ENCODE peak calls at places on chromosomes 7 and 10, in eight cellular contexts. One of them, this sample, is unnamed.

GRCh38 chr7:2971914-2972530 is 71.6 kb downstream of the CARD11 start:
- DNase-seq in esophagus muscularis mucosa: no peak
- DNase-seq in GM12865: peak
- DNase-seq in fibroblast of lung: no peak
- DNase-seq in fibroblast of the aortic adventitia: no peak
- DNase-seq in neural crest cell: no peak
- DNase-seq in IMR-90: no peak
- DNase-seq in astrocyte of the spinal cord: no peak
- DNase-seq in this sample: no peak

GRCh38 chr10:71435571-71436267 is 39.0 kb downstream of the CDH23 start:
- DNase-seq in esophagus muscularis mucosa: no peak
- DNase-seq in GM12865: no peak
- DNase-seq in fibroblast of lung: no peak
- DNase-seq in fibroblast of the aortic adventitia: no peak
- DNase-seq in neural crest cell: no peak
- DNase-seq in IMR-90: no peak
- DNase-seq in astrocyte of the spinal cord: no peak
- DNase-seq in this sample: no peak

GRCh38 chr10:100743626-100744135 is 1.7 kb upstream of the PAX2 start:
- DNase-seq in esophagus muscularis mucosa: no peak
- DNase-seq in GM12865: peak
- DNase-seq in fibroblast of lung: peak
- DNase-seq in fibroblast of the aortic adventitia: peak
- DNase-seq in neural crest cell: no peak
- DNase-seq in IMR-90: peak
- DNase-seq in astrocyte of the spinal cord: no peak
- DNase-seq in this sample: no peak

GRCh38 chr10:35335718-35336083 is 608 bp upstream of the CCNY start:
- DNase-seq in esophagus muscularis mucosa: no peak
- DNase-seq in GM12865: peak
- DNase-seq in fibroblast of lung: peak
- DNase-seq in fibroblast of the aortic adventitia: no peak
- DNase-seq in neural crest cell: peak
- DNase-seq in IMR-90: no peak
- DNase-seq in astrocyte of the spinal cord: no peak
- DNase-seq in this sample: no peak

GRCh38 chr7:12868027-12868426 is 180.6 kb downstream of the ARL4A start:
- DNase-seq in esophagus muscularis mucosa: no peak
- DNase-seq in GM12865: no peak
- DNase-seq in fibroblast of lung: no peak
- DNase-seq in fibroblast of the aortic adventitia: no peak
- DNase-seq in neural crest cell: no peak
- DNase-seq in IMR-90: no peak
- DNase-seq in astrocyte of the spinal cord: no peak
- DNase-seq in this sample: no peak

GRCh38 chr7:5596896-5597246 is 173.2 kb upstream of the TNRC18 start:
- DNase-seq in esophagus muscularis mucosa: no peak
- DNase-seq in GM12865: no peak
- DNase-seq in fibroblast of lung: no peak
- DNase-seq in fibroblast of the aortic adventitia: no peak
- DNase-seq in neural crest cell: no peak
- DNase-seq in IMR-90: no peak
- DNase-seq in astrocyte of the spinal cord: no peak
- DNase-seq in this sample: no peak

GRCh38 chr10:7385114-7385513 is 25.7 kb downstream of the SFMBT2 start:
- DNase-seq in esophagus muscularis mucosa: no peak
- DNase-seq in GM12865: no peak
- DNase-seq in fibroblast of lung: no peak
- DNase-seq in fibroblast of the aortic adventitia: no peak
- DNase-seq in neural crest cell: no peak
- DNase-seq in IMR-90: no peak
- DNase-seq in astrocyte of the spinal cord: no peak
- DNase-seq in this sample: no peak

GRCh38 chr10:2980791-2981360 is 86.5 kb upstream of the PFKP start:
- DNase-seq in esophagus muscularis mucosa: no peak
- DNase-seq in GM12865: peak
- DNase-seq in fibroblast of lung: peak
- DNase-seq in fibroblast of the aortic adventitia: peak
- DNase-seq in neural crest cell: no peak
- DNase-seq in IMR-90: peak
- DNase-seq in astrocyte of the spinal cord: peak
- DNase-seq in this sample: no peak

GRCh38 chr10:17848646-17849045 is 39.5 kb downstream of the MRC1 start:
- DNase-seq in esophagus muscularis mucosa: no peak
- DNase-seq in GM12865: no peak
- DNase-seq in fibroblast of lung: peak
- DNase-seq in fibroblast of the aortic adventitia: no peak
- DNase-seq in neural crest cell: no peak
- DNase-seq in IMR-90: no peak
- DNase-seq in astrocyte of the spinal cord: no peak
- DNase-seq in this sample: no peak

GRCh38 chr7:137572071-137572784 is 228.7 kb upstream of the PTN start:
- DNase-seq in esophagus muscularis mucosa: no peak
- DNase-seq in GM12865: no peak
- DNase-seq in fibroblast of lung: peak
- DNase-seq in fibroblast of the aortic adventitia: peak
- DNase-seq in neural crest cell: no peak
- DNase-seq in IMR-90: no peak
- DNase-seq in astrocyte of the spinal cord: peak
- DNase-seq in this sample: no peak

GRCh38 chr10:75472685-75473084 is 41.3 kb downstream of the LRMDA start:
- DNase-seq in esophagus muscularis mucosa: no peak
- DNase-seq in GM12865: no peak
- DNase-seq in fibroblast of lung: no peak
- DNase-seq in fibroblast of the aortic adventitia: no peak
- DNase-seq in neural crest cell: no peak
- DNase-seq in IMR-90: no peak
- DNase-seq in astrocyte of the spinal cord: no peak
- DNase-seq in this sample: no peak

GRCh38 chr7:117757440-117757839 is 115.8 kb downstream of the CTTNBP2 start:
- DNase-seq in esophagus muscularis mucosa: no peak
- DNase-seq in GM12865: no peak
- DNase-seq in fibroblast of lung: no peak
- DNase-seq in fibroblast of the aortic adventitia: no peak
- DNase-seq in neural crest cell: no peak
- DNase-seq in IMR-90: no peak
- DNase-seq in astrocyte of the spinal cord: no peak
- DNase-seq in this sample: no peak

GRCh38 chr10:119541459-119542356 is 811 bp downstream of the RGS10 start:
- DNase-seq in esophagus muscularis mucosa: no peak
- DNase-seq in GM12865: peak
- DNase-seq in fibroblast of lung: peak
- DNase-seq in fibroblast of the aortic adventitia: peak
- DNase-seq in neural crest cell: no peak
- DNase-seq in IMR-90: no peak
- DNase-seq in astrocyte of the spinal cord: peak
- DNase-seq in this sample: no peak

GRCh38 chr7:5425507-5426225 is 2.0 kb upstream of the TNRC18 start:
- DNase-seq in esophagus muscularis mucosa: no peak
- DNase-seq in GM12865: no peak
- DNase-seq in fibroblast of lung: peak
- DNase-seq in fibroblast of the aortic adventitia: peak
- DNase-seq in neural crest cell: peak
- DNase-seq in IMR-90: peak
- DNase-seq in astrocyte of the spinal cord: peak
- DNase-seq in this sample: no peak

GRCh38 chr10:78455873-78456272 is 422.2 kb downstream of the RPS24 start:
- DNase-seq in esophagus muscularis mucosa: no peak
- DNase-seq in GM12865: no peak
- DNase-seq in fibroblast of lung: no peak
- DNase-seq in fibroblast of the aortic adventitia: no peak
- DNase-seq in neural crest cell: no peak
- DNase-seq in IMR-90: no peak
- DNase-seq in astrocyte of the spinal cord: no peak
- DNase-seq in this sample: no peak

GRCh38 chr10:45580781-45581496 is 91.6 kb downstream of the ZFAND4 start:
- DNase-seq in esophagus muscularis mucosa: no peak
- DNase-seq in GM12865: peak
- DNase-seq in fibroblast of lung: no peak
- DNase-seq in fibroblast of the aortic adventitia: no peak
- DNase-seq in neural crest cell: no peak
- DNase-seq in IMR-90: no peak
- DNase-seq in astrocyte of the spinal cord: no peak
- DNase-seq in this sample: no peak

GRCh38 chr7:46383605-46384004 is 462.5 kb upstream of the IGFBP3 start:
- DNase-seq in esophagus muscularis mucosa: no peak
- DNase-seq in GM12865: peak
- DNase-seq in fibroblast of lung: peak
- DNase-seq in fibroblast of the aortic adventitia: peak
- DNase-seq in neural crest cell: no peak
- DNase-seq in IMR-90: peak
- DNase-seq in astrocyte of the spinal cord: peak
- DNase-seq in this sample: no peak

GRCh38 chr10:1402821-1403507 is 334.4 kb downstream of the ADARB2 start:
- DNase-seq in esophagus muscularis mucosa: peak
- DNase-seq in GM12865: no peak
- DNase-seq in fibroblast of lung: no peak
- DNase-seq in fibroblast of the aortic adventitia: no peak
- DNase-seq in neural crest cell: no peak
- DNase-seq in IMR-90: no peak
- DNase-seq in astrocyte of the spinal cord: no peak
- DNase-seq in this sample: no peak

GRCh38 chr7:104252409-104253134 is 44.8 kb upstream of the ORC5 start:
- DNase-seq in esophagus muscularis mucosa: no peak
- DNase-seq in GM12865: peak
- DNase-seq in fibroblast of lung: no peak
- DNase-seq in fibroblast of the aortic adventitia: no peak
- DNase-seq in neural crest cell: no peak
- DNase-seq in IMR-90: no peak
- DNase-seq in astrocyte of the spinal cord: no peak
- DNase-seq in this sample: no peak
- TF ChIP-seq CTCF in esophagus muscularis mucosa: no peak
- TF ChIP-seq CTCF in GM12865: peak
- TF ChIP-seq CTCF in fibroblast of lung: no peak
- TF ChIP-seq CTCF in fibroblast of the aortic adventitia: no peak
- TF ChIP-seq CTCF in neural crest cell: no peak
- TF ChIP-seq CTCF in IMR-90: no peak
- TF ChIP-seq CTCF in astrocyte of the spinal cord: no peak
- TF ChIP-seq CTCF in this sample: no peak

GRCh38 chr7:108525985-108526767 is at the start of gene PNPLA8:
- DNase-seq in esophagus muscularis mucosa: peak
- DNase-seq in GM12865: peak
- DNase-seq in fibroblast of lung: peak
- DNase-seq in fibroblast of the aortic adventitia: peak
- DNase-seq in neural crest cell: peak
- DNase-seq in IMR-90: peak
- DNase-seq in astrocyte of the spinal cord: peak
- DNase-seq in this sample: peak
- TF ChIP-seq CTCF in esophagus muscularis mucosa: no peak
- TF ChIP-seq CTCF in GM12865: no peak
- TF ChIP-seq CTCF in fibroblast of lung: no peak
- TF ChIP-seq CTCF in fibroblast of the aortic adventitia: no peak
- TF ChIP-seq CTCF in neural crest cell: no peak
- TF ChIP-seq CTCF in IMR-90: no peak
- TF ChIP-seq CTCF in astrocyte of the spinal cord: no peak
- TF ChIP-seq CTCF in this sample: no peak

DNA sequence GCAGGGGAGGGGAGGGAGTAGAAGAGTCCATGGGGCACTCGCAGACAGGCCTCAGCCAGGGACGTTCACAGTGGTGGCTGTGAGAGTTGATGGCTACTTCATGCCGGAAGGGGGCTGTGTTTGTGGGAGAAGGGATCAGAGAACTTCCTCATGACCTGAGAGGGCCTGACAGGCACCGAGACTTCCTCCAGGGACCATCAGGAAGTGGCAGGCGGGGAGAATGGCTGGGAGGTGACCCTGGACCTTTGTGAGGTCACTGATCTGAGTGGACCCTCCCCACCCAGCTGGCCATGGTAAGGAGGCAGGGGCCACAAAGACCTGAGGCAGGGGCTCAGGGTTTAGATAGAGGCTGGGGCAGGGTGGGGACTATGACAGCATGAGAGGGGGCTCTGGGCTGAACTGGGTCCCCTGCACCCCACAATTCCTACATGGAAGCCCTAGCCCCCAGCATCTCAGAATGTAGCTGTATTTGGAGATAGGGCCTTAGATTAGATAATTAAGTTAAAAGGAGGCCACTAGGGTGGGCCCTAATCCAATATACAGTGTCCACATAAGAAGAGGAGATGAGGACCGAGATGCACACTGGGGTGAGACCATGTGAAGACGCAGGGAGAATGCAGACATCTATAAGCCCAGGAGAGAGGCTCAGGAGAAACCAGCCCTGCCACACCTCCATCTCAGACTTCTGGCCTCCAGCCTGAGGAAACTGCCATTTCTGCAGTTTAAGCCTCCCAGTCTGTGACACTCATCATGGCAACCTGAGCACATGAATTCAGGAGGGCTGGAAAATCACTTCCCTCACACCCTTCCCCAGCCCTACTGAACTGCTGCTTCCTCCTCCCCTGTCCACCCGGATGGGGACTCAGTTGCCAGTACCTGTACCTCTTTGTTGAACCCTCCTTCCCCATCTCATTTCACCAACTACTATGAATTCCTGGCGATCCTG is 273.9 kb upstream of the ZNF32 start:
- DNase-seq in esophagus muscularis mucosa: peak
- DNase-seq in GM12865: no peak
- DNase-seq in fibroblast of lung: no peak
- DNase-seq in fibroblast of the aortic adventitia: no peak
- DNase-seq in neural crest cell: no peak
- DNase-seq in IMR-90: no peak
- DNase-seq in astrocyte of the spinal cord: no peak
- DNase-seq in this sample: no peak
- TF ChIP-seq CTCF in esophagus muscularis mucosa: no peak
- TF ChIP-seq CTCF in GM12865: no peak
- TF ChIP-seq CTCF in fibroblast of lung: no peak
- TF ChIP-seq CTCF in fibroblast of the aortic adventitia: no peak
- TF ChIP-seq CTCF in neural crest cell: no peak
- TF ChIP-seq CTCF in IMR-90: no peak
- TF ChIP-seq CTCF in astrocyte of the spinal cord: no peak
- TF ChIP-seq CTCF in this sample: no peak

GRCh38 chr10:104642001-104642270 is 846 bp downstream of the SORCS3 start:
- DNase-seq in esophagus muscularis mucosa: peak
- DNase-seq in GM12865: no peak
- DNase-seq in fibroblast of lung: no peak
- DNase-seq in fibroblast of the aortic adventitia: no peak
- DNase-seq in neural crest cell: peak
- DNase-seq in IMR-90: no peak
- DNase-seq in astrocyte of the spinal cord: no peak
- DNase-seq in this sample: no peak

GRCh38 chr10:104640339-104641149 is 546 bp upstream of the SORCS3 start:
- DNase-seq in esophagus muscularis mucosa: peak
- DNase-seq in GM12865: no peak
- DNase-seq in fibroblast of lung: no peak
- DNase-seq in fibroblast of the aortic adventitia: no peak
- DNase-seq in neural crest cell: peak
- DNase-seq in IMR-90: no peak
- DNase-seq in astrocyte of the spinal cord: peak
- DNase-seq in this sample: no peak

GRCh38 chr10:104641150-104642000 is at the start of gene SORCS3:
- DNase-seq in esophagus muscularis mucosa: peak
- DNase-seq in GM12865: no peak
- DNase-seq in fibroblast of lung: peak
- DNase-seq in fibroblast of the aortic adventitia: no peak
- DNase-seq in neural crest cell: peak
- DNase-seq in IMR-90: no peak
- DNase-seq in astrocyte of the spinal cord: peak
- DNase-seq in this sample: no peak

GRCh38 chr10:104643023-104643663 is 2.1 kb downstream of the SORCS3 start:
- DNase-seq in esophagus muscularis mucosa: peak
- DNase-seq in GM12865: no peak
- DNase-seq in fibroblast of lung: no peak
- DNase-seq in fibroblast of the aortic adventitia: no peak
- DNase-seq in neural crest cell: no peak
- DNase-seq in IMR-90: no peak
- DNase-seq in astrocyte of the spinal cord: no peak
- DNase-seq in this sample: no peak

GRCh38 chr10:104642311-104643022 is 1.4 kb downstream of the SORCS3 start:
- DNase-seq in esophagus muscularis mucosa: peak
- DNase-seq in GM12865: peak
- DNase-seq in fibroblast of lung: peak
- DNase-seq in fibroblast of the aortic adventitia: peak
- DNase-seq in neural crest cell: peak
- DNase-seq in IMR-90: no peak
- DNase-seq in astrocyte of the spinal cord: peak
- DNase-seq in this sample: no peak
- TF ChIP-seq CTCF in esophagus muscularis mucosa: peak
- TF ChIP-seq CTCF in GM12865: peak
- TF ChIP-seq CTCF in fibroblast of lung: peak
- TF ChIP-seq CTCF in fibroblast of the aortic adventitia: peak
- TF ChIP-seq CTCF in neural crest cell: peak
- TF ChIP-seq CTCF in IMR-90: no peak
- TF ChIP-seq CTCF in astrocyte of the spinal cord: peak
- TF ChIP-seq CTCF in this sample: peak

This sample was measured in D721Med.